ENCODE peak calls at places on chromosome 19, in seven cellular contexts. A is HCT116, K is HepG2, C is K562, M is H1, V is GM12878, G is IMR-90. J is an unnamed sample.

GRCh38 chr19:14536926-14537692 is 7.7 kb downstream of the TECR start:
- DNase-seq in A (peak; percentile 88), K (no peak), C (peak; percentile 97), M (peak; percentile 94), V (no peak), G (no peak), J (peak; percentile 77)

GRCh38 chr19:19434483-19435045 is 29.1 kb downstream of the GATAD2A start:
- DNase-seq in A (no peak), K (no peak), C (no peak), M (no peak), V (no peak), G (peak; percentile 39), J (no peak)

GRCh38 chr19:18662972-18663732 is 20.3 kb upstream of the CRTC1 start:
- DNase-seq in A (no peak), K (no peak), C (no peak), M (no peak), V (no peak), G (no peak), J (no peak)

GRCh38 chr19:18229915-18230314 is 3.7 kb upstream of the PDE4C start:
- DNase-seq in A (no peak), K (no peak), C (no peak), M (no peak), V (no peak), G (no peak), J (no peak)

GRCh38 chr19:30226464-30227070 is 145.6 kb upstream of the ZNF536 start:
- DNase-seq in A (no peak), K (no peak), C (no peak), M (no peak), V (no peak), G (no peak), J (no peak)

GRCh38 chr19:32469796-32470195 is 64.2 kb downstream of the DPY19L3 start:
- DNase-seq in A (no peak), K (no peak), C (no peak), M (no peak), V (no peak), G (peak; percentile 50), J (no peak)

GRCh38 chr19:35764432-35765315 is 6.7 kb downstream of the PROSER3 start:
- DNase-seq in A (no peak), K (no peak), C (no peak), M (no peak), V (no peak), G (no peak), J (no peak)

GRCh38 chr19:574658-575526 is 2.5 kb downstream of the BSG start:
- DNase-seq in A (no peak), K (peak; percentile 35), C (peak; percentile 96), M (no peak), V (peak; percentile 28), G (peak; percentile 59), J (peak; percentile 26)

GRCh38 chr19:4319067-4319718 is 14.8 kb downstream of the FSD1 start:
- DNase-seq in A (no peak), K (no peak), C (no peak), M (no peak), V (no peak), G (no peak), J (no peak)

GRCh38 chr19:28239270-28239669 is 973.7 kb downstream of the UQCRFS1 start:
- DNase-seq in A (no peak), K (no peak), C (peak; percentile 30), M (peak; percentile 43), V (no peak), G (no peak), J (no peak)

GRCh38 chr19:33621811-33622504 is at the start of gene CHST8:
- DNase-seq in A (no peak), K (no peak), C (peak; percentile 24), M (no peak), V (no peak), G (no peak), J (peak; percentile 11)

DNA sequence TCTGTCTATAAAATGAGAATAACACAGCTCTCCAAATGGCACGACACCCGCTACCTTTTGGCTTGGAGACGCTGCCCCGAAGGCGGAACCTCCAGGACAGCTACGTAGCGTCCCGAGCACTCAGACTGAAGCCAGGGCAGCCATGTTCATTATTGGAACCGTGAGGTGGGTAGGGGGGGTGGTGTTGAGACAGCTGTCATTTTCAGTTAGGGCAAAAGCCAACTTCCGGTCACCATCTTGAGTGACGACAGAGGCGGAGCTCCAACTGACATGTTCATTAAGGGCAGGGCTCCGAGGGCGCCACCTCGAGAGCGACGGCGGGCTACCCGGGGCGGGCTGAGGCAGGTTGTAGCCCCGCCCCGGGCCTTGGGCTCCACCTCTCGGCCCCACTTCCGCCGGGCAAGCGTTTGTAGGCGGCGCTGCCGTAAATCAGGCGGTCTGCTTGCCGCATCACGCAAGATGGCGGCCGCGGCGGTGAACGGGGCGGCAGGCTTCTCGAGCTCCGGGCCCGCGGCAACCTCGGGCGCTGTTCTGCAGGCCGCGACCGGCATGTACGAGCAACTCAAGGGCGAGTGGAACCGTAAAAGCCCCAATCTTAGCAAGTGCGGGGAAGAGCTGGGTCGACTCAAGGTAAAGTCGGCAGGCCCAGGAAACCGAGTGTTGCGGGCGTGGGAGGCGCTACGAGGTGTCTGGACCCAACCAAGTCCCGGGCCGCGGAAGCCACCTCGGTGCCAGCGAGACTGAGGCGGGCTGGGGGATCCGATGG is at the start of gene PSMD8:
- DNase-seq in A (peak; percentile 99), K (peak; percentile 98), C (peak; percentile 100), M (peak; percentile 99), V (peak; percentile 99), G (peak; percentile 97), J (peak; percentile 99)
- TF ChIP-seq POLR2A in A (peak; percentile 92), K (peak; percentile 91), C (peak; percentile 99), M (peak; percentile 93), V (peak; percentile 100), G (peak; percentile 98), J (peak; percentile 98)

DNA sequence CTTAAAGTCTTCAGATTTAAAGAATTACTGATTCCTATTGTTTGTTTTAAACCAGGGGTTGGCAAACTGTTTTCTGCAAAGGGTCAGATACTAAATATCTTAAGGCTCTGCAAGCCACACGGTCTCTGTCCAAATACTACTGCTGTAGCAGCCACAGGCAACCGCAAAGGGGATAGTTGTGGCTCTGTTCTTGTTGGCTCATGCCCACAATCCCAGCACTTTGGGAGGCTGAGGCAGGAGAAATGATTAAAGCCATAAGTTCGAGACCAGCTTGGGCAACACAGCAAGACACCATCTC is 22.4 kb downstream of the RANBP3 start:
- DNase-seq in A (no peak), K (no peak), C (no peak), M (no peak), V (no peak), G (peak; percentile 47), J (no peak)
- H3K4me1 ChIP-seq in A (peaks cover 2% of the 10 kb centered on the region), K (peaks cover 84% of the 10 kb centered on the region), C (peaks cover 46% of the 10 kb centered on the region), M (peaks cover 29% of the 10 kb centered on the region), V (peaks cover 22% of the 10 kb centered on the region), G (peaks cover 56% of the 10 kb centered on the region), J (peaks cover 41% of the 10 kb centered on the region)

GRCh38 chr19:21568816-21569496 is 63.6 kb downstream of the ZNF429 start:
- DNase-seq in A (no peak), K (no peak), C (no peak), M (no peak), V (no peak), G (peak; percentile 94), J (no peak)
- H2AFZ ChIP-seq in A (no peak overlapping the region), K (no peak overlapping the region), C (no peak overlapping the region), M (no peak overlapping the region), V (no peak overlapping the region), G (peak overlapping the region; percentile 87), J (no peak overlapping the region)

GRCh38 chr19:16581145-16581970 is 9.1 kb upstream of the SLC35E1 start:
- DNase-seq in A (no peak), K (no peak), C (peak; percentile 75), M (no peak), V (no peak), G (no peak), J (no peak)
- TF ChIP-seq POLR2A in A (no peak), K (no peak), C (no peak), M (no peak), V (peak; percentile 29), G (no peak), J (no peak)